ENCODE peak calls at places on chromosomes 6 and 20, in eight cellular contexts. One of them, this sample, is unnamed.
A peak's percentile ranks its signal among the peaks of the same experiment; 100 is the strongest.

GRCh38 chr6:85771925-85772430 is 129.3 kb upstream of the SYNCRIP start:
- DNase-seq in activated CD8-positive, alpha-beta T cell treated with anti-CD3 and anti-CD28 coated beads for 36 hours: no peak
- DNase-seq in activated naive CD8-positive, alpha-beta T cell treated with anti-CD3 and anti-CD28 coated beads, Interleukin-2, amount 50 U/mL, for 24 hours: no peak
- DNase-seq in stomach: no peak
- DNase-seq in CD8-positive, alpha-beta T cell: no peak
- DNase-seq in cardiac muscle cell: no peak
- DNase-seq in A549: no peak
- DNase-seq in fibroblast of mammary gland: no peak
- DNase-seq in this sample: no peak

GRCh38 chr6:113909224-113909856 is 52.2 kb downstream of the MARCKS start:
- DNase-seq in cardiac muscle cell: peak; percentile 82
- DNase-seq in CD8-positive, alpha-beta T cell: peak; percentile 20
- DNase-seq in A549: peak; percentile 32
- DNase-seq in activated naive CD8-positive, alpha-beta T cell treated with anti-CD3 and anti-CD28 coated beads, Interleukin-2, amount 50 U/mL, for 24 hours: no peak
- DNase-seq in fibroblast of mammary gland: peak; percentile 74
- DNase-seq in stomach: no peak
- DNase-seq in activated CD8-positive, alpha-beta T cell treated with anti-CD3 and anti-CD28 coated beads for 36 hours: peak; percentile 8
- DNase-seq in this sample: peak; percentile 59

GRCh38 chr6:136401749-136402148 is 112.1 kb upstream of the BCLAF1 start:
- DNase-seq in A549: no peak
- DNase-seq in activated CD8-positive, alpha-beta T cell treated with anti-CD3 and anti-CD28 coated beads for 36 hours: no peak
- DNase-seq in CD8-positive, alpha-beta T cell: no peak
- DNase-seq in fibroblast of mammary gland: peak; percentile 55
- DNase-seq in stomach: no peak
- DNase-seq in activated naive CD8-positive, alpha-beta T cell treated with anti-CD3 and anti-CD28 coated beads, Interleukin-2, amount 50 U/mL, for 24 hours: no peak
- DNase-seq in cardiac muscle cell: no peak
- DNase-seq in this sample: no peak

GRCh38 chr6:18042536-18043145 is 55.2 kb upstream of the KIF13A start:
- DNase-seq in A549: no peak
- DNase-seq in activated naive CD8-positive, alpha-beta T cell treated with anti-CD3 and anti-CD28 coated beads, Interleukin-2, amount 50 U/mL, for 24 hours: no peak
- DNase-seq in CD8-positive, alpha-beta T cell: no peak
- DNase-seq in activated CD8-positive, alpha-beta T cell treated with anti-CD3 and anti-CD28 coated beads for 36 hours: no peak
- DNase-seq in stomach: no peak
- DNase-seq in cardiac muscle cell: no peak
- DNase-seq in fibroblast of mammary gland: no peak
- DNase-seq in this sample: no peak

GRCh38 chr6:87661016-87661415 is 41.0 kb downstream of the AKIRIN2 start:
- DNase-seq in A549: no peak
- DNase-seq in activated naive CD8-positive, alpha-beta T cell treated with anti-CD3 and anti-CD28 coated beads, Interleukin-2, amount 50 U/mL, for 24 hours: no peak
- DNase-seq in stomach: no peak
- DNase-seq in activated CD8-positive, alpha-beta T cell treated with anti-CD3 and anti-CD28 coated beads for 36 hours: no peak
- DNase-seq in cardiac muscle cell: no peak
- DNase-seq in fibroblast of mammary gland: peak; percentile 56
- DNase-seq in CD8-positive, alpha-beta T cell: no peak
- DNase-seq in this sample: no peak

GRCh38 chr20:2292711-2293110 is 3.1 kb upstream of the TGM3 start:
- DNase-seq in fibroblast of mammary gland: no peak
- DNase-seq in CD8-positive, alpha-beta T cell: no peak
- DNase-seq in activated naive CD8-positive, alpha-beta T cell treated with anti-CD3 and anti-CD28 coated beads, Interleukin-2, amount 50 U/mL, for 24 hours: no peak
- DNase-seq in cardiac muscle cell: no peak
- DNase-seq in stomach: no peak
- DNase-seq in A549: no peak
- DNase-seq in activated CD8-positive, alpha-beta T cell treated with anti-CD3 and anti-CD28 coated beads for 36 hours: no peak
- DNase-seq in this sample: no peak

GRCh38 chr6:158476389-158476788 is 83.5 kb upstream of the TMEM181 start:
- DNase-seq in CD8-positive, alpha-beta T cell: no peak
- DNase-seq in fibroblast of mammary gland: no peak
- DNase-seq in activated naive CD8-positive, alpha-beta T cell treated with anti-CD3 and anti-CD28 coated beads, Interleukin-2, amount 50 U/mL, for 24 hours: no peak
- DNase-seq in A549: no peak
- DNase-seq in cardiac muscle cell: no peak
- DNase-seq in activated CD8-positive, alpha-beta T cell treated with anti-CD3 and anti-CD28 coated beads for 36 hours: no peak
- DNase-seq in stomach: no peak
- DNase-seq in this sample: no peak

GRCh38 chr20:62479218-62479617 is 3.4 kb upstream of the GATA5 start:
- DNase-seq in stomach: no peak
- DNase-seq in fibroblast of mammary gland: no peak
- DNase-seq in activated naive CD8-positive, alpha-beta T cell treated with anti-CD3 and anti-CD28 coated beads, Interleukin-2, amount 50 U/mL, for 24 hours: no peak
- DNase-seq in cardiac muscle cell: no peak
- DNase-seq in A549: no peak
- DNase-seq in CD8-positive, alpha-beta T cell: no peak
- DNase-seq in activated CD8-positive, alpha-beta T cell treated with anti-CD3 and anti-CD28 coated beads for 36 hours: no peak
- DNase-seq in this sample: no peak

GRCh38 chr6:108835218-108835850 is 12.9 kb upstream of the ARMC2 start:
- DNase-seq in stomach: peak; percentile 94
- DNase-seq in CD8-positive, alpha-beta T cell: peak; percentile 87
- DNase-seq in fibroblast of mammary gland: peak; percentile 80
- DNase-seq in A549: peak; percentile 58
- DNase-seq in activated CD8-positive, alpha-beta T cell treated with anti-CD3 and anti-CD28 coated beads for 36 hours: peak; percentile 95
- DNase-seq in cardiac muscle cell: peak; percentile 86
- DNase-seq in activated naive CD8-positive, alpha-beta T cell treated with anti-CD3 and anti-CD28 coated beads, Interleukin-2, amount 50 U/mL, for 24 hours: peak; percentile 85
- DNase-seq in this sample: peak; percentile 80

GRCh38 chr20:49985157-49985556 is 2.4 kb downstream of the SNAI1 start:
- DNase-seq in CD8-positive, alpha-beta T cell: no peak
- DNase-seq in cardiac muscle cell: no peak
- DNase-seq in activated CD8-positive, alpha-beta T cell treated with anti-CD3 and anti-CD28 coated beads for 36 hours: no peak
- DNase-seq in activated naive CD8-positive, alpha-beta T cell treated with anti-CD3 and anti-CD28 coated beads, Interleukin-2, amount 50 U/mL, for 24 hours: no peak
- DNase-seq in A549: no peak
- DNase-seq in fibroblast of mammary gland: no peak
- DNase-seq in stomach: no peak
- DNase-seq in this sample: no peak

GRCh38 chr6:140897804-140898573 is 1234.7 kb upstream of the GJE1 start:
- DNase-seq in activated naive CD8-positive, alpha-beta T cell treated with anti-CD3 and anti-CD28 coated beads, Interleukin-2, amount 50 U/mL, for 24 hours: no peak
- DNase-seq in fibroblast of mammary gland: no peak
- DNase-seq in CD8-positive, alpha-beta T cell: no peak
- DNase-seq in cardiac muscle cell: no peak
- DNase-seq in activated CD8-positive, alpha-beta T cell treated with anti-CD3 and anti-CD28 coated beads for 36 hours: no peak
- DNase-seq in A549: no peak
- DNase-seq in stomach: no peak
- DNase-seq in this sample: peak; percentile 14

GRCh38 chr6:26312096-26312463 is 52.9 kb upstream of the BTN3A2 start:
- DNase-seq in fibroblast of mammary gland: peak; percentile 41
- DNase-seq in A549: no peak
- DNase-seq in CD8-positive, alpha-beta T cell: no peak
- DNase-seq in activated naive CD8-positive, alpha-beta T cell treated with anti-CD3 and anti-CD28 coated beads, Interleukin-2, amount 50 U/mL, for 24 hours: no peak
- DNase-seq in cardiac muscle cell: no peak
- DNase-seq in stomach: no peak
- DNase-seq in activated CD8-positive, alpha-beta T cell treated with anti-CD3 and anti-CD28 coated beads for 36 hours: no peak
- DNase-seq in this sample: no peak

GRCh38 chr6:18551228-18551627 is 164.1 kb downstream of the RNF144B start:
- DNase-seq in stomach: no peak
- DNase-seq in fibroblast of mammary gland: peak; percentile 92
- DNase-seq in cardiac muscle cell: no peak
- DNase-seq in activated CD8-positive, alpha-beta T cell treated with anti-CD3 and anti-CD28 coated beads for 36 hours: no peak
- DNase-seq in CD8-positive, alpha-beta T cell: no peak
- DNase-seq in A549: no peak
- DNase-seq in activated naive CD8-positive, alpha-beta T cell treated with anti-CD3 and anti-CD28 coated beads, Interleukin-2, amount 50 U/mL, for 24 hours: no peak
- DNase-seq in this sample: no peak

GRCh38 chr6:170529839-170530520 is 23.1 kb downstream of the PSMB1 start:
- DNase-seq in stomach: peak; percentile 83
- DNase-seq in activated CD8-positive, alpha-beta T cell treated with anti-CD3 and anti-CD28 coated beads for 36 hours: peak; percentile 83
- DNase-seq in activated naive CD8-positive, alpha-beta T cell treated with anti-CD3 and anti-CD28 coated beads, Interleukin-2, amount 50 U/mL, for 24 hours: peak; percentile 70
- DNase-seq in cardiac muscle cell: peak; percentile 86
- DNase-seq in CD8-positive, alpha-beta T cell: peak; percentile 71
- DNase-seq in fibroblast of mammary gland: peak; percentile 77
- DNase-seq in A549: peak; percentile 67
- DNase-seq in this sample: peak; percentile 36

GRCh38 chr20:2993250-2993649 is 50.2 kb upstream of the GNRH2 start:
- DNase-seq in fibroblast of mammary gland: no peak
- DNase-seq in CD8-positive, alpha-beta T cell: no peak
- DNase-seq in stomach: no peak
- DNase-seq in activated CD8-positive, alpha-beta T cell treated with anti-CD3 and anti-CD28 coated beads for 36 hours: no peak
- DNase-seq in A549: no peak
- DNase-seq in cardiac muscle cell: no peak
- DNase-seq in activated naive CD8-positive, alpha-beta T cell treated with anti-CD3 and anti-CD28 coated beads, Interleukin-2, amount 50 U/mL, for 24 hours: no peak
- DNase-seq in this sample: no peak

GRCh38 chr6:107743311-107743710 is 80.8 kb downstream of the SCML4 start:
- DNase-seq in fibroblast of mammary gland: no peak
- DNase-seq in activated naive CD8-positive, alpha-beta T cell treated with anti-CD3 and anti-CD28 coated beads, Interleukin-2, amount 50 U/mL, for 24 hours: no peak
- DNase-seq in A549: no peak
- DNase-seq in cardiac muscle cell: no peak
- DNase-seq in activated CD8-positive, alpha-beta T cell treated with anti-CD3 and anti-CD28 coated beads for 36 hours: no peak
- DNase-seq in CD8-positive, alpha-beta T cell: no peak
- DNase-seq in stomach: no peak
- DNase-seq in this sample: no peak

GRCh38 chr20:57594092-57594911 is 25.9 kb downstream of the ZBP1 start:
- DNase-seq in activated CD8-positive, alpha-beta T cell treated with anti-CD3 and anti-CD28 coated beads for 36 hours: peak; percentile 67
- DNase-seq in cardiac muscle cell: peak; percentile 78
- DNase-seq in fibroblast of mammary gland: peak; percentile 21
- DNase-seq in activated naive CD8-positive, alpha-beta T cell treated with anti-CD3 and anti-CD28 coated beads, Interleukin-2, amount 50 U/mL, for 24 hours: peak; percentile 66
- DNase-seq in stomach: peak; percentile 62
- DNase-seq in CD8-positive, alpha-beta T cell: peak; percentile 70
- DNase-seq in A549: peak; percentile 69
- DNase-seq in this sample: peak; percentile 28

GRCh38 chr20:47815416-47815806 is 30.1 kb upstream of the SULF2 start:
- DNase-seq in A549: no peak
- DNase-seq in fibroblast of mammary gland: no peak
- DNase-seq in activated naive CD8-positive, alpha-beta T cell treated with anti-CD3 and anti-CD28 coated beads, Interleukin-2, amount 50 U/mL, for 24 hours: no peak
- DNase-seq in activated CD8-positive, alpha-beta T cell treated with anti-CD3 and anti-CD28 coated beads for 36 hours: no peak
- DNase-seq in CD8-positive, alpha-beta T cell: no peak
- DNase-seq in stomach: no peak
- DNase-seq in cardiac muscle cell: no peak
- DNase-seq in this sample: no peak

GRCh38 chr6:85135376-85136094 is 314.3 kb upstream of the NT5E start:
- DNase-seq in activated naive CD8-positive, alpha-beta T cell treated with anti-CD3 and anti-CD28 coated beads, Interleukin-2, amount 50 U/mL, for 24 hours: no peak
- DNase-seq in activated CD8-positive, alpha-beta T cell treated with anti-CD3 and anti-CD28 coated beads for 36 hours: no peak
- DNase-seq in A549: no peak
- DNase-seq in cardiac muscle cell: no peak
- DNase-seq in stomach: no peak
- DNase-seq in CD8-positive, alpha-beta T cell: no peak
- DNase-seq in fibroblast of mammary gland: peak; percentile 79
- DNase-seq in this sample: no peak

GRCh38 chr6:116352515-116353471 is 18.0 kb upstream of the DSE start:
- DNase-seq in activated CD8-positive, alpha-beta T cell treated with anti-CD3 and anti-CD28 coated beads for 36 hours: no peak
- DNase-seq in cardiac muscle cell: no peak
- DNase-seq in CD8-positive, alpha-beta T cell: no peak
- DNase-seq in A549: no peak
- DNase-seq in fibroblast of mammary gland: peak; percentile 69
- DNase-seq in activated naive CD8-positive, alpha-beta T cell treated with anti-CD3 and anti-CD28 coated beads, Interleukin-2, amount 50 U/mL, for 24 hours: no peak
- DNase-seq in stomach: no peak
- DNase-seq in this sample: no peak

GRCh38 chr6:5214570-5215052 is 46.1 kb downstream of the LYRM4 start:
- DNase-seq in stomach: no peak
- DNase-seq in CD8-positive, alpha-beta T cell: no peak
- DNase-seq in A549: no peak
- DNase-seq in activated naive CD8-positive, alpha-beta T cell treated with anti-CD3 and anti-CD28 coated beads, Interleukin-2, amount 50 U/mL, for 24 hours: peak; percentile 34
- DNase-seq in fibroblast of mammary gland: peak; percentile 37
- DNase-seq in cardiac muscle cell: peak; percentile 92
- DNase-seq in activated CD8-positive, alpha-beta T cell treated with anti-CD3 and anti-CD28 coated beads for 36 hours: peak; percentile 47
- DNase-seq in this sample: no peak

GRCh38 chr6:119436583-119436982 is 87.0 kb upstream of the MAN1A1 start:
- DNase-seq in fibroblast of mammary gland: no peak
- DNase-seq in stomach: no peak
- DNase-seq in A549: no peak
- DNase-seq in CD8-positive, alpha-beta T cell: no peak
- DNase-seq in cardiac muscle cell: no peak
- DNase-seq in activated naive CD8-positive, alpha-beta T cell treated with anti-CD3 and anti-CD28 coated beads, Interleukin-2, amount 50 U/mL, for 24 hours: no peak
- DNase-seq in activated CD8-positive, alpha-beta T cell treated with anti-CD3 and anti-CD28 coated beads for 36 hours: no peak
- DNase-seq in this sample: no peak

GRCh38 chr20:2755451-2756055 is 44.9 kb downstream of the CPXM1 start:
- DNase-seq in stomach: no peak
- DNase-seq in A549: no peak
- DNase-seq in activated naive CD8-positive, alpha-beta T cell treated with anti-CD3 and anti-CD28 coated beads, Interleukin-2, amount 50 U/mL, for 24 hours: no peak
- DNase-seq in CD8-positive, alpha-beta T cell: no peak
- DNase-seq in activated CD8-positive, alpha-beta T cell treated with anti-CD3 and anti-CD28 coated beads for 36 hours: no peak
- DNase-seq in fibroblast of mammary gland: no peak
- DNase-seq in cardiac muscle cell: no peak
- DNase-seq in this sample: no peak

GRCh38 chr20:61127311-61128044 is 124.6 kb upstream of the CDH4 start:
- DNase-seq in activated CD8-positive, alpha-beta T cell treated with anti-CD3 and anti-CD28 coated beads for 36 hours: no peak
- DNase-seq in CD8-positive, alpha-beta T cell: no peak
- DNase-seq in activated naive CD8-positive, alpha-beta T cell treated with anti-CD3 and anti-CD28 coated beads, Interleukin-2, amount 50 U/mL, for 24 hours: no peak
- DNase-seq in A549: peak; percentile 48
- DNase-seq in fibroblast of mammary gland: peak; percentile 92
- DNase-seq in cardiac muscle cell: no peak
- DNase-seq in stomach: no peak
- DNase-seq in this sample: no peak

GRCh38 chr6:26170181-26170580 is 83.0 kb downstream of the HFE start:
- DNase-seq in fibroblast of mammary gland: no peak
- DNase-seq in CD8-positive, alpha-beta T cell: no peak
- DNase-seq in activated naive CD8-positive, alpha-beta T cell treated with anti-CD3 and anti-CD28 coated beads, Interleukin-2, amount 50 U/mL, for 24 hours: no peak
- DNase-seq in A549: no peak
- DNase-seq in cardiac muscle cell: no peak
- DNase-seq in activated CD8-positive, alpha-beta T cell treated with anti-CD3 and anti-CD28 coated beads for 36 hours: no peak
- DNase-seq in stomach: no peak
- DNase-seq in this sample: peak; percentile 52